ENCODE peak calls at places on chromosomes 5 and 9, in four cellular contexts. O is endothelial cell of umbilical vein, B is H1, S is stomach. N is an unnamed sample.

GRCh38 chr5:133509742-133510079 is 102.6 kb downstream of the FSTL4 start:
- DNase-seq in O (no peak), B (peak; percentile 14), S (no peak), N (no peak)

GRCh38 chr9:22363421-22363887 is 83.2 kb upstream of the DMRTA1 start:
- DNase-seq in O (no peak), B (no peak), S (no peak), N (no peak)

GRCh38 chr9:121278535-121279169 is 10.7 kb downstream of the GSN start:
- DNase-seq in O (peak; percentile 84), B (no peak), S (peak; percentile 58), N (peak; percentile 94)

GRCh38 chr5:159854916-159855315 is 61.4 kb upstream of the ADRA1B start:
- DNase-seq in O (no peak), B (no peak), S (no peak), N (no peak)

GRCh38 chr5:91938441-91938840 is 555.3 kb upstream of the ARRDC3 start:
- DNase-seq in O (no peak), B (no peak), S (no peak), N (no peak)

GRCh38 chr5:91016954-91017690 is 366.0 kb downstream of the ARRDC3 start:
- DNase-seq in O (no peak), B (no peak), S (no peak), N (no peak)

GRCh38 chr9:115118471-115119156 is 657 bp upstream of the TNC start:
- DNase-seq in O (peak; percentile 24), B (peak; percentile 81), S (peak; percentile 60), N (peak; percentile 93)

GRCh38 chr9:122056484-122056883 is 36.6 kb downstream of the TTLL11 start:
- DNase-seq in O (peak; percentile 12), B (peak; percentile 57), S (no peak), N (no peak)

GRCh38 chr9:113929634-113930092 is 53.6 kb downstream of the ZNF618 start:
- DNase-seq in O (peak; percentile 98), B (no peak), S (peak; percentile 23), N (no peak)

GRCh38 chr9:6905850-6906375 is 148.1 kb downstream of the KDM4C start:
- DNase-seq in O (no peak), B (no peak), S (no peak), N (no peak)

GRCh38 chr5:14174235-14174636 is 31.1 kb downstream of the TRIO start:
- DNase-seq in O (peak; percentile 57), B (no peak), S (no peak), N (no peak)

GRCh38 chr5:92835712-92836111 is 745.3 kb downstream of the NR2F1-AS1 start:
- DNase-seq in O (no peak), B (no peak), S (no peak), N (no peak)

GRCh38 chr9:114247086-114247485 is 75.8 kb upstream of the ORM1 start:
- DNase-seq in O (no peak), B (no peak), S (no peak), N (no peak)

GRCh38 chr5:169416583-169417196 is 115.8 kb upstream of the SLIT3 start:
- DNase-seq in O (no peak), B (no peak), S (no peak), N (no peak)

GRCh38 chr5:81768960-81769452 is 18.1 kb upstream of the SSBP2 start:
- DNase-seq in O (peak; percentile 94), B (no peak), S (no peak), N (no peak)

GRCh38 chr5:56279979-56280378 is 46.8 kb upstream of the ANKRD55 start:
- DNase-seq in O (peak; percentile 80), B (no peak), S (no peak), N (no peak)

GRCh38 chr9:125513634-125514413 is 193.2 kb downstream of the MAPKAP1 start:
- DNase-seq in O (peak; percentile 63), B (no peak), S (peak; percentile 68), N (no peak)

GRCh38 chr5:6649186-6649585 is 15.9 kb downstream of the SRD5A1 start:
- DNase-seq in O (no peak), B (no peak), S (no peak), N (no peak)

GRCh38 chr9:99677281-99677680 is 144.4 kb upstream of the NR4A3 start:
- DNase-seq in O (no peak), B (no peak), S (no peak), N (no peak)

GRCh38 chr5:10538789-10539684 is 24.8 kb upstream of the ANKRD33B start:
- DNase-seq in O (peak; percentile 39), B (no peak), S (no peak), N (no peak)

GRCh38 chr5:93189707-93190120 is 391.3 kb downstream of the NR2F1-AS1 start:
- DNase-seq in O (peak; percentile 62), B (no peak), S (no peak), N (no peak)

GRCh38 chr5:14457475-14457874 is 124.1 kb upstream of the OTULINL start:
- DNase-seq in O (no peak), B (no peak), S (no peak), N (no peak)

GRCh38 chr5:133977161-133977787 is 8.8 kb upstream of the C5orf15 start:
- DNase-seq in O (no peak), B (no peak), S (peak; percentile 37), N (no peak)

GRCh38 chr5:78467744-78468357 is 107.4 kb downstream of the SCAMP1 start:
- DNase-seq in O (peak; percentile 67), B (no peak), S (no peak), N (no peak)

DNA sequence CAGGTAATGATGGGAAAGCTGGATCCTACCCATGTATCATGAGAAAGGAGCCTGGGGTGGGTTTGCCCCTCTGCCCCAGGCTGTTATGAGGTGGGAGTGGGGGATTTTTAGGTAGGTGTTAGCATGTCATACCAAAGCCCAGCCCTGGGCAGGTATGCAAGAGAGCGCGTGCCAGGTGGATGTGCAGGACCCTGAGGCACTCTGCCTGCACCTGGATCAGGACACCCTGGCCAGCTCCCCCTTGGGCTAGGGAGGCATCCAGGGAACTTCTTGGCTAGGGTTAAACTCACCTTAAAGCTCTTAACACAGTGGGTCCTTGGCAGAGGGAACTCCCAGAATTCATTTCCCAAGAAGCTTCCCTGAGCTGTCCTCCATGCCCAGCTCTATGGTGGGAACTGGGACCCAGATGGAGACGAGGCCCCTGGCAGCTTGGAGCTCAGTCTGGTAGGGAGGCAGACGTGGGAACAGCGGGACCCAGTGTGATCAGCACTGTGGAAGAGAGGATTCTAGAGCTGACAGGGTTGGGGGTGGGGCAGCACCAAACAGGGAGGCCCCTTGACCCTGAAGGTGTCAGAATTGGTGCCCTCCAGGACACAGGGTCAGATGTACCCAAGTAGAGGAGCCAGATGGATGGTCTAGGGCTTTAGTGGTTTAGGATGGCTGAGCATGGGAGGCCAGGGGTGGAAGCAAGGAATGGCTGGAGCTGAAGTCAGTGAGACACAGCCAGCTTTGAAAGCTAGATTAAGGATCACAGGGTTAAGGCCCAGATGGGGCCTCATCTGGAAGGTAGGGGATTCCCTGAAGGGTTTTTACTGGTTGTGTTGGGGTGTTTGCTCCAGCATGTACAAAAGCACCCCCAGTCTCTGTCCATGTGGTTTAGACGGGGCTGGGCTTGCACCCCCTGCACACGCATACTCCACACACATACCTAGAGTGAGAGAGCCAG is 2.2 kb upstream of the PRR7 start:
- DNase-seq in O (no peak), B (no peak), S (no peak), N (no peak)
- TF ChIP-seq POLR2AphosphoS5 in O (no peak), B (peak; percentile 7), S (no peak), N (peak; percentile 1)

GRCh38 chr5:139388198-139388821 is 1.4 kb downstream of the MZB1 start:
- DNase-seq in O (peak; percentile 54), B (no peak), S (peak; percentile 72), N (no peak)
- TF ChIP-seq POLR2AphosphoS5 in O (no peak), B (no peak), S (peak; percentile 45), N (no peak)

DNA sequence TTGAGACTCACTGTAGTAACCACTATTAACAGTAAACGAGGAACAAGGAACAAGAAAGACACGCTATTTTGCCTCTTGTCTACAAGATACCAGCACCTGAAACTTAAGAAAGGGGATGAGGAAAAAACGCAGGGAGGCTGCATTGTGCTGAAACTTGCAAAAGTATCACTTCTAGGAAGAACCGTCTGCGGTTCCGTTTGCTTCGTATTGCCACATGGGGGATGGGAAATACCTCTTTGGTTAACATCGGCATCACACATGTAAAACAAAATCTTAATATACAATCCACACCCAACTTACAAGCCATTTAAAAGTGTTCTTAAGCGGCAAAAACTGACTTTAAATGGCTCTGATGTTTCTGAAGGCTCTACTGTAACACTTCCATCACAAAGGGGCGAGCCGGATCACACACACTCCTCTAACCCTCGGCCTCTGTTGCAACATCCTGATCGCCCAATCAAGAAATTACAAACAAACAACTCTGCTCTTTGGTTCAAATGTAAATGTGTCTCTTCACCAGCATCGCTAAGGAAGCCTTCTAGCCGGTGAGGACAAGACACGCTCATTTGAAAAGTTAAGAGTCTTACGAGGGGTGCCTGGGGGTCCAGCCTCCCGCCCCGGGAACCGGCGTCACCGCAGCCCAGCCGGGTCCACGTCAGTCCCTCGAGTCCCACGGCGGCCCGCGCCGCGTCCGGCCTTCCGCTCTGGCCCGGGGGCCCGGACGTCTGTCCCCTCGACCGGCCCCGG is 621 bp downstream of the SEC16A start:
- DNase-seq in O (peak; percentile 56), B (no peak), S (no peak), N (peak; percentile 79)
- TF ChIP-seq POLR2AphosphoS5 in O (no peak), B (no peak), S (no peak), N (no peak)

DNA sequence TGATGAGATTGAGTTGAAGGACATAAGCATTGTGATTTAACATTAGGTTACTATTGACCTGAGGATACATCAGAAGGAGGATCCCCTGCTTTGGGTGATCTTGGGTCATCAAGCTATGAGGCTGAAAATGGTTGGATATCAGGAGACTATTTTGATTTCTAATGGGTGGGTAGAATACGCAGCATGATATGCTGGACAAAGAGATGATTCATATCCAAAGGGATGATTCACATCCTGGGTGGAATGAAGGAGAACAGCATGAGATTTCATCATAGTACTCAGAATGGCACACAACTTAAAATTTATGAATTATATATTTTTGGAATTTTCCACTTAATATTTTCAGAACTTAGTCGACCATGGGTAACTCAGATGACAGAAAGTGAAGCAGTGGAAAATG is 1759.5 kb upstream of the C9orf72 start:
- DNase-seq in O (no peak), B (no peak), S (no peak), N (no peak)
- TF ChIP-seq POLR2AphosphoS5 in O (no peak), B (no peak), S (no peak), N (no peak)

DNA sequence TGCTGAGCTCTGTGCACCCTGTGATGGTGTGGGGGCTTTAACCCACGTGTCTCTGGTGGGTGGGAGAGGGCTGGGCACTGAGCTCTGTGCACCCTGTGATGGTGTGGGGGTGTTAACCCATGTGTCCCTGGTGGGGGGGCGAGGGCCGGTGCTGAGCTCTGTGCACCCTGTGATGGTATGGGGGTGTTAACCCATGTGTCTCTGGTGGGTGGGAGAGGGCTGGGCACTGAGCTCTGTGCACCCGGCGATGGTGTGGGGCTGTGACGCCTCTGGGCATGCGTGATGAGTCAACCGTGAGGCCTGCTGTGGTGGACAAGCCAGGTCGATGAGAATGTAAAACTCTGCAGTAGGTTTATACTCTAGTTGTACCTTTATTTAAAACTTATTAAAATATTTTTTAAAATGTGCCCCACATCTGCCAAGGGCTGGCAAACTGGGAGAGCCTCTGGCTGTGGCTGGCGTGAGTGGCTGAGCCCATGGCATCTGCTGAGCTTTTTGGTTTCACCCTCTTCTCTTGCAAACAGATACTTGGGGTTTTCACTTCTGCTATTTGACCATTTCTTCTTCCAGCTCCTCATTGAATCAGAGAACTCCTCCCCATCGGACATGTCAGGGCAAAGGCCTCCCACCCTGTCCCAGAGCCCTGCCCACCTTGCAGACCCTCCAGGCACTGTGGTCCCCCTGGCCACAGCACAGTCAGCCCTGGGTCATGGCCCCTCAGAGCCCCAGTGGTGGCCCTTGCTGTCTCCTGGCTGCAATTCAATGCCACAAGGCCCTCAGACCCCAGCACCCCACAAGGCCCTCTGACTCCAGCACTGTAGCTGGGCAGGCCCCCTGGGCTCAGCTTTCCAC is 18.5 kb upstream of the EXOC3 start:
- DNase-seq in O (no peak), B (no peak), S (no peak), N (peak; percentile 40)
- TF ChIP-seq POLR2AphosphoS5 in O (no peak), B (no peak), S (no peak), N (no peak)